ENCODE peak calls at places on chromosomes 5 and 9, in ten cellular contexts. I is GM23248, A is neural progenitor cell, D is OCI-LY7, N is neuronal stem cell, L is IMR-90, T is mammary epithelial cell, Z is DND-41, J is mesenchymal stem cell, E is H1. V is an unnamed sample.

GRCh38 chr9:125631391-125632085 is 75.5 kb downstream of the MAPKAP1 start:
- DNase-seq in I (peak; percentile 78), A (peak; percentile 59), D (peak; percentile 39), N (no peak), L (peak; percentile 57), T (peak; percentile 42), Z (peak; percentile 10), J (peak; percentile 63), E (no peak), V (peak; percentile 84)

GRCh38 chr9:80792721-80793120 is 896.6 kb downstream of the TLE1 start:
- DNase-seq in I (no peak), A (no peak), D (no peak), N (no peak), L (no peak), T (no peak), Z (no peak), J (no peak), E (no peak), V (no peak)

GRCh38 chr9:83019246-83019645 is 43.7 kb downstream of the RASEF start:
- DNase-seq in I (no peak), A (no peak), D (no peak), N (no peak), L (no peak), T (no peak), Z (no peak), J (no peak), E (no peak), V (no peak)

GRCh38 chr9:87910821-87911220 is 6.9 kb upstream of the SPATA31C1 start:
- DNase-seq in I (peak; percentile 65), A (no peak), D (no peak), N (no peak), L (no peak), T (no peak), Z (no peak), J (no peak), E (no peak), V (no peak)

GRCh38 chr9:36855443-36856315 is 178.4 kb downstream of the PAX5 start:
- DNase-seq in I (peak; percentile 17), A (peak; percentile 42), D (peak; percentile 71), N (no peak), L (no peak), T (no peak), Z (peak; percentile 18), J (no peak), E (no peak), V (peak; percentile 72)

GRCh38 chr5:2756764-2757163 is 5.3 kb upstream of the IRX2 start:
- DNase-seq in I (peak; percentile 76), A (no peak), D (no peak), N (no peak), L (no peak), T (no peak), Z (no peak), J (no peak), E (no peak), V (no peak)

GRCh38 chr5:1745190-1745805 is 54.3 kb downstream of the MRPL36 start:
- DNase-seq in I (no peak), A (no peak), D (no peak), N (no peak), L (no peak), T (no peak), Z (no peak), J (no peak), E (no peak), V (no peak)

GRCh38 chr5:149441986-149442385 is 62.9 kb upstream of the IL17B start:
- DNase-seq in I (no peak), A (no peak), D (no peak), N (no peak), L (no peak), T (peak; percentile 91), Z (no peak), J (no peak), E (no peak), V (no peak)

GRCh38 chr5:145918397-145918796 is 18.0 kb upstream of the SH3RF2 start:
- DNase-seq in I (no peak), A (no peak), D (no peak), N (no peak), L (no peak), T (no peak), Z (no peak), J (no peak), E (no peak), V (no peak)

GRCh38 chr5:150946351-150946905 is 41.6 kb upstream of the ZNF300 start:
- DNase-seq in I (peak; percentile 37), A (no peak), D (no peak), N (no peak), L (peak; percentile 39), T (no peak), Z (no peak), J (no peak), E (no peak), V (no peak)
- H3K4me3 ChIP-seq in I (peak overlapping the region; percentile 38), A (no peak overlapping the region), D (no peak overlapping the region), N (no peak overlapping the region), L (peak overlapping the region; percentile 46), T (no peak overlapping the region), Z (no peak overlapping the region), J (peak overlapping the region; percentile 72), E (no peak overlapping the region), V (no peak overlapping the region)

GRCh38 chr5:87184544-87184943 is 83.1 kb upstream of the RASA1 start:
- DNase-seq in I (no peak), A (no peak), D (no peak), N (no peak), L (no peak), T (no peak), Z (no peak), J (no peak), E (no peak), V (no peak)

GRCh38 chr5:87185838-87186237 is 81.8 kb upstream of the RASA1 start:
- DNase-seq in I (no peak), A (peak; percentile 5), D (no peak), N (no peak), L (no peak), T (peak; percentile 21), Z (no peak), J (no peak), E (no peak), V (no peak)

GRCh38 chr5:87188411-87188810 is 79.3 kb upstream of the RASA1 start:
- DNase-seq in I (no peak), A (no peak), D (no peak), N (no peak), L (no peak), T (no peak), Z (no peak), J (no peak), E (no peak), V (no peak)

DNA sequence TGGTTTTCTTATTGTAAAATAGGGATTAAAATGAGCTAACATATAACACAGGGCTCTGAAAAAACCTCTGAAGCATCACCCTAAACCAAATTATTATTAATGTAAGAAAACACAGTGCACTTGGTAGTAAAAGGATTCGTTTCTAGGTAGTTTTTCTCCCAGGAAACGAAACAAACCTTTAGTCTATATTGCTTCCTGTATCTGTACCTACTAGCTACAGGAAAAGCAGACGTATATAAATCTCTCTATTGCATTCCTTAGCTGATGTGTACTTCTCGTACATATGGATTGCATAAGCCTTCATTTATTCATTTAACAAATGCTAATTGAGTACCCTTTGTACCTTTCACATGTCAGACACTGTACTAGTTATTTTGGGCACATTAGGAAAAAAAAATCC is 85.1 kb upstream of the RASA1 start:
- DNase-seq in I (no peak), A (no peak), D (no peak), N (no peak), L (no peak), T (no peak), Z (no peak), J (no peak), E (no peak), V (no peak)
- H2AFZ ChIP-seq in I (peak overlapping the region; percentile 63), A (no peak overlapping the region), D (no peak overlapping the region), N (no peak overlapping the region), L (no peak overlapping the region), T (peak overlapping the region; percentile 42), Z (no peak overlapping the region), J (no peak overlapping the region), E (no peak overlapping the region), V (no peak overlapping the region)

DNA sequence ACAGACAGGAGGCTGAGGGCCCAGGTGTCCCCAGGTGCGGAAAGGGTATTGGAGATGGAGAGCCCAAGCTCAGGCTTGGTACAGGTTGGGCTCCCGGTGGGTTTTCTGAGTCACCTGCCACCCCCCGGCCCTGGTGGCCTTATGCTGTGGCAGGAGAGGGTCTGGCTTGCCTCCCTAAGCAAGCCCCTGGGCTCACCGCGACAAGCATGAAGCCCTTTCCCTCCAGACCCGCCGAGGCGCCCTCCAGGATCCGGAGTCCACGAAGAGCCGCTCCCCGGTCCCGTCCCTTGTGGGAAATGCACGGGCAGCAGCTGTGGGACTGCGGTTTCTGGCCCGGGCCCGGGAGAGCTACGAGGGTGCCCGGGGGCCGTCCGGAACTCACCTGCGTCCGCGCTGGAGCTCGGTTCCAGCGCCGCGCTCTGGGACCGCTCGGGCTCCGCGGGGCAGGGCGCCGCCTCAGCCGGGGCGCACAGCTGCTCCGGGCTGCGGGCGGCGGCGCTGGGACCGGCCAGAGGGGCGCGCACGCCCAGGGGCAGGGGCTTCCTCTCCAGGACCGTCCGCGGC is 767 bp downstream of the SAPCD2 start:
- DNase-seq in I (no peak), A (peak; percentile 79), D (peak; percentile 56), N (no peak), L (no peak), T (no peak), Z (peak; percentile 23), J (no peak), E (no peak), V (peak; percentile 60)
- H3K4me3 ChIP-seq in I (peak overlapping the region; percentile 65), A (peak overlapping the region; percentile 72), D (peak overlapping the region; percentile 75), N (peak overlapping the region; percentile 87), L (peak overlapping the region; percentile 53), T (no peak overlapping the region), Z (peak overlapping the region; percentile 53), J (no peak overlapping the region), E (peak overlapping the region; percentile 47), V (peak overlapping the region; percentile 100)

GRCh38 chr5:165620394-165620793 is 2115.0 kb downstream of the MAT2B start:
- DNase-seq in I (no peak), A (no peak), D (no peak), N (no peak), L (peak; percentile 93), T (no peak), Z (no peak), J (peak; percentile 76), E (no peak), V (no peak)

GRCh38 chr5:165617491-165617890 is 2112.1 kb downstream of the MAT2B start:
- DNase-seq in I (no peak), A (no peak), D (no peak), N (no peak), L (peak; percentile 46), T (no peak), Z (no peak), J (peak; percentile 58), E (no peak), V (no peak)

DNA sequence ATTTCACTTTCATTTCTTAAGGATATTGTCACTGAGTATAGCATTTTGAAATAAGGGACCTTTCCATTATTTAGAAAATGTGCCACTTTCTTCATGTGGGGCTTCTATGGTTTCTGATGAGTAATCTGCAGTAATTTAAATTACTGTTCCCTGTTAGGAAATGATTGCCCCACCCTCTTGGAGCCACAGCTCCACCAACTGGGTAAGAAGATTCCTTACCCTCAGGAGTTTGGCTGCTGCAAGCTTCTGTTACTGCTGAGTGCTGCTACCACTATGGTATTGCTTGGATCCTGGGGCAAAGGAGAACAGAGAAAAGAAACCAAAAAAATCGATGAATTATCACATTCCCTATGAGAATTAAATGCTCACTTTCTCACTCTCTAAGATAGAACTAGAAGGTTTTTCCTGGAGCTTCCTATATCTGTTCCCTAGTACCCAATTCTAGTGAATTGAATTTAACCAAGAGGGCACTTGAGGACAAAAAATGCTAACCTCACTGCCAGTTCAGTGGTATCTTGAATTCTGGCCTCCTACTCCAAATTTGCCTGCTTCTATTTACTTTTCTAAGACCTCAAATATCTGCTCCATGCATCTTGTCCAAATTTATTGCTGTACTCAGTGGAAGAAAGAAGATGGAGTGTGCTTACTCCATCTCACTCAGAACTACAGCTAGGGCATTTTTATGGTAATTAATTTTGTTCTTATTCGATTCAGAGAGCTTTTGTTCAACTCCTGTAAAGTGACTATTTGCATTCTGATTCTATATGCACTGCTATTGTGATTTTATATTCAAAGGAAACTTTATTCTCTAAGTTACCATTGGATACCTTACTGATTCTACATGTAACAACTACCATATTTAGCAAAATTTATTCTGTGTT is 2111.4 kb downstream of the MAT2B start:
- DNase-seq in I (no peak), A (peak; percentile 25), D (no peak), N (no peak), L (peak; percentile 62), T (no peak), Z (no peak), J (peak; percentile 72), E (no peak), V (no peak)
- H2AFZ ChIP-seq in I (no peak overlapping the region), A (no peak overlapping the region), D (no peak overlapping the region), N (peak overlapping the region; percentile 13), L (no peak overlapping the region), T (no peak overlapping the region), Z (no peak overlapping the region), J (no peak overlapping the region), E (no peak overlapping the region), V (no peak overlapping the region)

V was measured in Karpas-422.